ENCODE peak calls at places on chromosomes 7 and 10, in nine cellular contexts. One of them, this sample, is unnamed.

GRCh38 chr10:86001521-86001920 is 365.1 kb downstream of the GRID1 start:
- DNase-seq in cardiac muscle cell: no peak
- DNase-seq in fibroblast of lung: no peak
- DNase-seq in transverse colon: no peak
- DNase-seq in hepatocyte: no peak
- DNase-seq in heart right ventricle: no peak
- DNase-seq in A549: no peak
- DNase-seq in mesendoderm: no peak
- DNase-seq in stomach: no peak
- DNase-seq in this sample: no peak

GRCh38 chr7:81519886-81520285 is 250.0 kb downstream of the HGF start:
- DNase-seq in A549: no peak
- DNase-seq in stomach: no peak
- DNase-seq in mesendoderm: no peak
- DNase-seq in cardiac muscle cell: peak; percentile 29
- DNase-seq in fibroblast of lung: peak; percentile 53
- DNase-seq in hepatocyte: no peak
- DNase-seq in heart right ventricle: no peak
- DNase-seq in transverse colon: no peak
- DNase-seq in this sample: no peak

GRCh38 chr10:114631090-114631677 is 26.9 kb downstream of the ABLIM1 start:
- DNase-seq in mesendoderm: no peak
- DNase-seq in hepatocyte: no peak
- DNase-seq in heart right ventricle: no peak
- DNase-seq in transverse colon: no peak
- DNase-seq in A549: no peak
- DNase-seq in stomach: no peak
- DNase-seq in fibroblast of lung: no peak
- DNase-seq in cardiac muscle cell: no peak
- DNase-seq in this sample: no peak

GRCh38 chr10:60434418-60435046 is 44.9 kb upstream of the ANK3 start:
- DNase-seq in mesendoderm: peak; percentile 59
- DNase-seq in stomach: no peak
- DNase-seq in hepatocyte: peak; percentile 65
- DNase-seq in transverse colon: peak; percentile 28
- DNase-seq in heart right ventricle: peak; percentile 40
- DNase-seq in cardiac muscle cell: peak; percentile 82
- DNase-seq in A549: peak; percentile 67
- DNase-seq in fibroblast of lung: peak; percentile 80
- DNase-seq in this sample: peak; percentile 22

GRCh38 chr7:40436761-40437160 is 302.0 kb downstream of the SUGCT start:
- DNase-seq in stomach: no peak
- DNase-seq in hepatocyte: no peak
- DNase-seq in heart right ventricle: no peak
- DNase-seq in fibroblast of lung: no peak
- DNase-seq in mesendoderm: no peak
- DNase-seq in cardiac muscle cell: no peak
- DNase-seq in A549: no peak
- DNase-seq in transverse colon: no peak
- DNase-seq in this sample: no peak

GRCh38 chr7:21566094-21566493 is 23.3 kb downstream of the DNAH11 start:
- DNase-seq in transverse colon: no peak
- DNase-seq in cardiac muscle cell: no peak
- DNase-seq in A549: no peak
- DNase-seq in heart right ventricle: no peak
- DNase-seq in fibroblast of lung: no peak
- DNase-seq in stomach: no peak
- DNase-seq in mesendoderm: no peak
- DNase-seq in hepatocyte: no peak
- DNase-seq in this sample: no peak

GRCh38 chr7:101428093-101428866 is 65.6 kb downstream of the COL26A1 start:
- DNase-seq in mesendoderm: no peak
- DNase-seq in heart right ventricle: no peak
- DNase-seq in A549: no peak
- DNase-seq in stomach: no peak
- DNase-seq in hepatocyte: no peak
- DNase-seq in transverse colon: no peak
- DNase-seq in cardiac muscle cell: no peak
- DNase-seq in fibroblast of lung: no peak
- DNase-seq in this sample: no peak

GRCh38 chr7:66277492-66277891 is 72.4 kb downstream of the TPST1 start:
- DNase-seq in stomach: no peak
- DNase-seq in hepatocyte: no peak
- DNase-seq in fibroblast of lung: no peak
- DNase-seq in heart right ventricle: no peak
- DNase-seq in transverse colon: no peak
- DNase-seq in cardiac muscle cell: no peak
- DNase-seq in mesendoderm: no peak
- DNase-seq in A549: no peak
- DNase-seq in this sample: no peak

GRCh38 chr7:117124585-117125220 is 171.4 kb downstream of the ST7 start:
- DNase-seq in transverse colon: peak; percentile 80
- DNase-seq in mesendoderm: no peak
- DNase-seq in cardiac muscle cell: peak; percentile 88
- DNase-seq in hepatocyte: peak; percentile 87
- DNase-seq in stomach: peak; percentile 89
- DNase-seq in fibroblast of lung: peak; percentile 97
- DNase-seq in heart right ventricle: peak; percentile 75
- DNase-seq in A549: peak; percentile 86
- DNase-seq in this sample: peak; percentile 68

GRCh38 chr10:113751116-113751728 is at the start of gene PLEKHS1:
- DNase-seq in heart right ventricle: no peak
- DNase-seq in fibroblast of lung: no peak
- DNase-seq in cardiac muscle cell: no peak
- DNase-seq in hepatocyte: no peak
- DNase-seq in A549: no peak
- DNase-seq in transverse colon: no peak
- DNase-seq in stomach: no peak
- DNase-seq in mesendoderm: no peak
- DNase-seq in this sample: no peak

GRCh38 chr10:106935978-106936451 is 228.5 kb downstream of the SORCS1 start:
- DNase-seq in cardiac muscle cell: no peak
- DNase-seq in hepatocyte: no peak
- DNase-seq in fibroblast of lung: no peak
- DNase-seq in mesendoderm: no peak
- DNase-seq in heart right ventricle: no peak
- DNase-seq in stomach: no peak
- DNase-seq in transverse colon: no peak
- DNase-seq in A549: no peak
- DNase-seq in this sample: no peak

GRCh38 chr7:30237271-30237695 is 47.1 kb upstream of the ZNRF2 start:
- DNase-seq in heart right ventricle: no peak
- DNase-seq in hepatocyte: no peak
- DNase-seq in fibroblast of lung: no peak
- DNase-seq in mesendoderm: no peak
- DNase-seq in cardiac muscle cell: no peak
- DNase-seq in transverse colon: no peak
- DNase-seq in stomach: no peak
- DNase-seq in A549: no peak
- DNase-seq in this sample: no peak

GRCh38 chr10:91592282-91593020 is 40.4 kb downstream of the PPP1R3C start:
- DNase-seq in cardiac muscle cell: no peak
- DNase-seq in stomach: no peak
- DNase-seq in mesendoderm: no peak
- DNase-seq in hepatocyte: no peak
- DNase-seq in heart right ventricle: no peak
- DNase-seq in transverse colon: no peak
- DNase-seq in fibroblast of lung: no peak
- DNase-seq in A549: no peak
- DNase-seq in this sample: no peak

GRCh38 chr10:6386346-6386745 is 183.6 kb downstream of the PFKFB3 start:
- DNase-seq in cardiac muscle cell: no peak
- DNase-seq in hepatocyte: no peak
- DNase-seq in fibroblast of lung: no peak
- DNase-seq in A549: no peak
- DNase-seq in transverse colon: no peak
- DNase-seq in stomach: no peak
- DNase-seq in mesendoderm: no peak
- DNase-seq in heart right ventricle: no peak
- DNase-seq in this sample: no peak

GRCh38 chr7:64885520-64886240 is 17.4 kb upstream of the ZNF273 start:
- DNase-seq in hepatocyte: no peak
- DNase-seq in transverse colon: no peak
- DNase-seq in stomach: no peak
- DNase-seq in heart right ventricle: no peak
- DNase-seq in A549: no peak
- DNase-seq in cardiac muscle cell: no peak
- DNase-seq in fibroblast of lung: no peak
- DNase-seq in mesendoderm: no peak
- DNase-seq in this sample: no peak

GRCh38 chr10:79045566-79046175 is 23.1 kb upstream of the ZMIZ1 start:
- DNase-seq in heart right ventricle: no peak
- DNase-seq in cardiac muscle cell: no peak
- DNase-seq in fibroblast of lung: no peak
- DNase-seq in stomach: no peak
- DNase-seq in A549: no peak
- DNase-seq in transverse colon: no peak
- DNase-seq in mesendoderm: no peak
- DNase-seq in hepatocyte: no peak
- DNase-seq in this sample: no peak

GRCh38 chr7:134553976-134554375 is 5.1 kb downstream of the AKR1B15 start:
- DNase-seq in stomach: peak; percentile 34
- DNase-seq in A549: peak; percentile 62
- DNase-seq in hepatocyte: peak; percentile 18
- DNase-seq in mesendoderm: peak; percentile 64
- DNase-seq in heart right ventricle: no peak
- DNase-seq in cardiac muscle cell: no peak
- DNase-seq in transverse colon: no peak
- DNase-seq in fibroblast of lung: no peak
- DNase-seq in this sample: no peak

GRCh38 chr7:31120800-31121513 is 68.8 kb downstream of the ADCYAP1R1 start:
- DNase-seq in heart right ventricle: no peak
- DNase-seq in cardiac muscle cell: no peak
- DNase-seq in hepatocyte: no peak
- DNase-seq in stomach: no peak
- DNase-seq in fibroblast of lung: no peak
- DNase-seq in transverse colon: no peak
- DNase-seq in mesendoderm: no peak
- DNase-seq in A549: no peak
- DNase-seq in this sample: no peak

GRCh38 chr7:22675917-22676343 is 51.1 kb upstream of the IL6 start:
- DNase-seq in stomach: no peak
- DNase-seq in mesendoderm: no peak
- DNase-seq in A549: no peak
- DNase-seq in heart right ventricle: no peak
- DNase-seq in cardiac muscle cell: peak; percentile 71
- DNase-seq in fibroblast of lung: peak; percentile 48
- DNase-seq in transverse colon: peak; percentile 20
- DNase-seq in hepatocyte: peak; percentile 6
- DNase-seq in this sample: no peak

GRCh38 chr10:69317175-69318086 is 39.1 kb downstream of the HK1 start:
- DNase-seq in cardiac muscle cell: no peak
- DNase-seq in transverse colon: no peak
- DNase-seq in stomach: no peak
- DNase-seq in fibroblast of lung: no peak
- DNase-seq in mesendoderm: peak; percentile 87
- DNase-seq in hepatocyte: no peak
- DNase-seq in A549: no peak
- DNase-seq in heart right ventricle: no peak
- DNase-seq in this sample: no peak

GRCh38 chr7:110591341-110591740 is 499.6 kb upstream of the LRRN3 start:
- DNase-seq in fibroblast of lung: peak; percentile 14
- DNase-seq in stomach: no peak
- DNase-seq in mesendoderm: no peak
- DNase-seq in cardiac muscle cell: no peak
- DNase-seq in heart right ventricle: no peak
- DNase-seq in hepatocyte: no peak
- DNase-seq in A549: no peak
- DNase-seq in transverse colon: no peak
- DNase-seq in this sample: no peak
- H3K27ac ChIP-seq in fibroblast of lung: no peak overlapping the region
- H3K27ac ChIP-seq in stomach: no peak overlapping the region
- H3K27ac ChIP-seq in mesendoderm: no peak overlapping the region
- H3K27ac ChIP-seq in cardiac muscle cell: no peak overlapping the region
- H3K27ac ChIP-seq in heart right ventricle: no peak overlapping the region
- H3K27ac ChIP-seq in hepatocyte: no peak overlapping the region
- H3K27ac ChIP-seq in A549: no peak overlapping the region
- H3K27ac ChIP-seq in transverse colon: no peak overlapping the region
- H3K27ac ChIP-seq in this sample: no peak overlapping the region

DNA sequence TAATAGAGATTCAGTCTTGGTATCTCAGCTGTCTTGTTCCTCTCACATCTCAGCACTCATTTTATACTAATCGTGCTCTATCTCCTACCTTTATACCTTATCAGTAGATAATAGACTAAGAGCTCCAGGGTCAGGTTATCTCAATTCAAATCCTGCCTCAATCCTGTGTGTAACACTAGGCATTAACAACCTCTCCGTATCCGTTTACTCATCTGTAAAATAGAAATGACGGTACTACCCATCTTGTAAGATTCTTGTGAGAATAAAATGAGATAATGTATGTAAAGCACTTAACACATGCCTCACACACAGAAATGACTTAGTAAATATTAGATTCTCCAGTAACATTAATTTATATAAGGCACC is 622 bp upstream of the P4HA1 start:
- DNase-seq in hepatocyte: peak; percentile 19
- DNase-seq in transverse colon: no peak
- DNase-seq in fibroblast of lung: no peak
- DNase-seq in A549: no peak
- DNase-seq in stomach: no peak
- DNase-seq in cardiac muscle cell: no peak
- DNase-seq in heart right ventricle: no peak
- DNase-seq in mesendoderm: no peak
- DNase-seq in this sample: no peak
- H3K4me1 ChIP-seq in hepatocyte: peaks cover 15% of the 10 kb centered on the region
- H3K4me1 ChIP-seq in transverse colon: peaks cover 18% of the 10 kb centered on the region
- H3K4me1 ChIP-seq in fibroblast of lung: peaks cover 4% of the 10 kb centered on the region
- H3K4me1 ChIP-seq in A549: peaks cover 18% of the 10 kb centered on the region
- H3K4me1 ChIP-seq in stomach: peaks cover 14% of the 10 kb centered on the region
- H3K4me1 ChIP-seq in cardiac muscle cell: peaks cover 16% of the 10 kb centered on the region
- H3K4me1 ChIP-seq in heart right ventricle: peaks cover 14% of the 10 kb centered on the region
- H3K4me1 ChIP-seq in mesendoderm: peaks cover 2% of the 10 kb centered on the region
- H3K4me1 ChIP-seq in this sample: no peaks in the 10 kb centered on the region

GRCh38 chr10:125161570-125162139 is 1.3 kb upstream of the CTBP2 start:
- DNase-seq in mesendoderm: no peak
- DNase-seq in transverse colon: no peak
- DNase-seq in cardiac muscle cell: no peak
- DNase-seq in fibroblast of lung: peak; percentile 77
- DNase-seq in hepatocyte: peak; percentile 53
- DNase-seq in A549: no peak
- DNase-seq in heart right ventricle: no peak
- DNase-seq in stomach: peak; percentile 30
- DNase-seq in this sample: peak; percentile 48
- H3K27ac ChIP-seq in mesendoderm: peak overlapping the region; percentile 100
- H3K27ac ChIP-seq in transverse colon: peak overlapping the region; percentile 99
- H3K27ac ChIP-seq in cardiac muscle cell: peak overlapping the region; percentile 91
- H3K27ac ChIP-seq in fibroblast of lung: peak overlapping the region; percentile 75
- H3K27ac ChIP-seq in hepatocyte: peak overlapping the region; percentile 99
- H3K27ac ChIP-seq in A549: peak overlapping the region; percentile 94
- H3K27ac ChIP-seq in heart right ventricle: peak overlapping the region; percentile 99
- H3K27ac ChIP-seq in stomach: peak overlapping the region; percentile 100
- H3K27ac ChIP-seq in this sample: peak overlapping the region; percentile 95

DNA sequence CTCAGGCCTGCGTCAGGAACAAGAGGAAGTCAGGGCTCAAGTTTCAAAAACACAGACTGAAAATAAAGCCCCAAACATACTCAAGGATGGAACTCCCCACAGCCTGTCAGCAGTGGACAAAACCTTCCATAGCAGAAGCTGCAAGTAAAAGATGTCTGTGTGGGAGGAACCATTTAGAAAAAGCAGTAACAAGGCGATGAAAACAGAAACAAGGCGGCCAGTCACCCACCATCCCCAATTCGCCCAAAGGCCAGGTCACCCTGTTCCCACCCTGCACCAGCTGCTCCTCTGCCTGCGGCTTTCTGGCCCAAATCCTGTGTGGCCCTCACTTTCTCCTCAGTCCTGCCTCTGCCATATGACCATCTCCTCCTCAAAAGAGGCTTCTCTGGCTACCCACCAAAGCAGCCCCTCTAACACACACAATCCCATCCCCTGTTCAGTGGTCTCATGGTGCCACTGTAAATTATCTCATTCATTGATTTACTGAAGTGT is 27.8 kb downstream of the KCNMA1 start:
- DNase-seq in hepatocyte: peak; percentile 19
- DNase-seq in A549: no peak
- DNase-seq in fibroblast of lung: peak; percentile 68
- DNase-seq in stomach: no peak
- DNase-seq in cardiac muscle cell: peak; percentile 51
- DNase-seq in transverse colon: no peak
- DNase-seq in mesendoderm: no peak
- DNase-seq in heart right ventricle: no peak
- DNase-seq in this sample: peak; percentile 30
- H3K4me1 ChIP-seq in hepatocyte: peaks cover 47% of the 10 kb centered on the region
- H3K4me1 ChIP-seq in A549: peaks cover 10% of the 10 kb centered on the region
- H3K4me1 ChIP-seq in fibroblast of lung: peaks cover 2% of the 10 kb centered on the region
- H3K4me1 ChIP-seq in stomach: peaks cover 8% of the 10 kb centered on the region
- H3K4me1 ChIP-seq in cardiac muscle cell: no peaks in the 10 kb centered on the region
- H3K4me1 ChIP-seq in transverse colon: peaks cover 54% of the 10 kb centered on the region
- H3K4me1 ChIP-seq in mesendoderm: no peaks in the 10 kb centered on the region
- H3K4me1 ChIP-seq in heart right ventricle: no peaks in the 10 kb centered on the region
- H3K4me1 ChIP-seq in this sample: no peaks in the 10 kb centered on the region

This sample was measured in uterus.